ENCODE peak calls at places on chromosome 3, in five cellular contexts. A is BE2C, Y is nephron progenitor cell, T is HCT116, K is fibroblast of pulmonary artery. G is an unnamed sample.

GRCh38 chr3:160869825-160870224 is 113.8 kb downstream of the PPM1L start:
- DNase-seq in A (peak; percentile 73), Y (no peak), T (no peak), K (peak; percentile 9), G (no peak)

GRCh38 chr3:32865364-32865763 is 47.6 kb downstream of the TRIM71 start:
- DNase-seq in A (no peak), Y (no peak), T (no peak), K (peak; percentile 14), G (no peak)

GRCh38 chr3:129428382-129429079 is at the start of gene EFCAB12:
- DNase-seq in A (peak; percentile 95), Y (peak; percentile 97), T (no peak), K (peak; percentile 94), G (peak; percentile 90)

GRCh38 chr3:16618721-16619120 is 13.5 kb upstream of the DAZL start:
- DNase-seq in A (no peak), Y (no peak), T (no peak), K (peak; percentile 66), G (peak; percentile 31)

GRCh38 chr3:82475306-82475705 is 713.9 kb upstream of the GBE1 start:
- DNase-seq in A (no peak), Y (no peak), T (no peak), K (no peak), G (no peak)

GRCh38 chr3:144031938-144032337 is 60.3 kb downstream of the DIPK2A start:
- DNase-seq in A (no peak), Y (no peak), T (no peak), K (peak; percentile 31), G (peak; percentile 34)

GRCh38 chr3:39550343-39550742 is 82.9 kb downstream of the MOBP start:
- DNase-seq in A (no peak), Y (no peak), T (no peak), K (no peak), G (no peak)

GRCh38 chr3:69197922-69198540 is 75.6 kb upstream of the LMOD3 start:
- DNase-seq in A (no peak), Y (no peak), T (no peak), K (no peak), G (no peak)

GRCh38 chr3:64242435-64242834 is 17.2 kb upstream of the PRICKLE2 start:
- DNase-seq in A (no peak), Y (no peak), T (no peak), K (peak; percentile 53), G (peak; percentile 14)

GRCh38 chr3:110814170-110815007 is 257.2 kb upstream of the NECTIN3 start:
- DNase-seq in A (no peak), Y (no peak), T (peak; percentile 93), K (peak; percentile 79), G (peak; percentile 82)

GRCh38 chr3:120614765-120615164 is 18.6 kb downstream of the NDUFB4 start:
- DNase-seq in A (no peak), Y (no peak), T (no peak), K (no peak), G (no peak)

GRCh38 chr3:120615863-120616599 is 19.9 kb downstream of the NDUFB4 start:
- DNase-seq in A (peak; percentile 68), Y (no peak), T (no peak), K (peak; percentile 78), G (peak; percentile 91)
- TF ChIP-seq CTCF in A (no peak), Y (no peak), T (no peak), K (no peak), G (no peak)

GRCh38 chr3:47149339-47149933 is 14.5 kb downstream of the SETD2 start:
- DNase-seq in A (no peak), Y (no peak), T (no peak), K (no peak), G (no peak)

GRCh38 chr3:47143068-47143467 is 20.8 kb downstream of the SETD2 start:
- DNase-seq in A (no peak), Y (no peak), T (no peak), K (no peak), G (no peak)

DNA sequence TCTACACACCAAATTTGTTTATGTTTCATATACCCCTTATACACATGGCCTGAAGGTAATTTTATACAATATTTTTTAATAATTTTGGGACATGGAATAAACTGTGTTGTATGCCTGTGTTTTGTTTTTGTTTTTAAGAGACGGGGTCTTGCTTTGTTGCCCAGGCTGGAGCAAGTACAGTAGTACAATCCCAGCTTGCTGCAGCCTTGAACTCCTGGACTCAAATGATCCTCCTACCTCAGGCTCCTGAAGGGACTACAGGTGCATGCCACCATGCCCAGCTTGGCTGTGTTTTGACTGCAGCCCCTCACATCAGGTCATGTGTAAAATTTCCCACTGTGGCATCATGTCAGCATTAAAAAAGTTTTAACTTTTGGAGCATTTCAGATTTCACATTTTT is 18.6 kb downstream of the SETD2 start:
- DNase-seq in A (no peak), Y (no peak), T (no peak), K (no peak), G (no peak)
- TF ChIP-seq CTCF in A (no peak), Y (no peak), T (no peak), K (no peak), G (no peak)

DNA sequence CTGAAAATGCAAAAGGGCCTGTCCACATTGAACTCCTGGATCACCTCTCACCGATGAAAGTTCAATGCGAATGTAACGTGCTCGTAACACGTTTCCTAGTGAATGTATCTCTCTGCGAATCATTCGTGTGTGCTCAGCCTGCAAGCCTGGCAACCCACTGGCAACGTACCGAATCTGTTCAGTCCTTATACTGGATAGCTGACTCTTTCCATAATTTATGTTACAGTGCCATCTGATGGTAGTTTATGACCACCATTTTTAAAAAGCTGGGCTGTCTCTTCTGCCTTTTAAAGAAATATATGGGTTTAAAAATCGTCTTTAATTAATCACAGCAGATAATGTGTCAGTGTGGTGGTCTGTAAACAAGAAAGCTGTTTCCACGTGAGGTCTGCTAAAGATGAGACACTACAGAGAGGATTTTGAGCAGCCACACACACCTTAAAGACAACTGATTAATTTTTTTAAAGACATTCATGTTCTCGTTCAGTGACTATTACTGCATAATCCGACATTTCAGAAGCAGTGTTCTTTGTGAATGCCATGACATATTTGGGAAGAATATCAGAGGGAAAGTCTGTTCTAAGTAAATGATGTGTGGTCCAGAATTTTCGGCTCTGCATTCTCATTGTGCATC is 69.4 kb upstream of the FOXP1 start:
- DNase-seq in A (peak; percentile 49), Y (no peak), T (peak; percentile 4), K (peak; percentile 75), G (peak; percentile 64)
- TF ChIP-seq CTCF in A (peak; percentile 60), Y (peak; percentile 31), T (peak; percentile 25), K (peak; percentile 52), G (peak; percentile 60)

DNA sequence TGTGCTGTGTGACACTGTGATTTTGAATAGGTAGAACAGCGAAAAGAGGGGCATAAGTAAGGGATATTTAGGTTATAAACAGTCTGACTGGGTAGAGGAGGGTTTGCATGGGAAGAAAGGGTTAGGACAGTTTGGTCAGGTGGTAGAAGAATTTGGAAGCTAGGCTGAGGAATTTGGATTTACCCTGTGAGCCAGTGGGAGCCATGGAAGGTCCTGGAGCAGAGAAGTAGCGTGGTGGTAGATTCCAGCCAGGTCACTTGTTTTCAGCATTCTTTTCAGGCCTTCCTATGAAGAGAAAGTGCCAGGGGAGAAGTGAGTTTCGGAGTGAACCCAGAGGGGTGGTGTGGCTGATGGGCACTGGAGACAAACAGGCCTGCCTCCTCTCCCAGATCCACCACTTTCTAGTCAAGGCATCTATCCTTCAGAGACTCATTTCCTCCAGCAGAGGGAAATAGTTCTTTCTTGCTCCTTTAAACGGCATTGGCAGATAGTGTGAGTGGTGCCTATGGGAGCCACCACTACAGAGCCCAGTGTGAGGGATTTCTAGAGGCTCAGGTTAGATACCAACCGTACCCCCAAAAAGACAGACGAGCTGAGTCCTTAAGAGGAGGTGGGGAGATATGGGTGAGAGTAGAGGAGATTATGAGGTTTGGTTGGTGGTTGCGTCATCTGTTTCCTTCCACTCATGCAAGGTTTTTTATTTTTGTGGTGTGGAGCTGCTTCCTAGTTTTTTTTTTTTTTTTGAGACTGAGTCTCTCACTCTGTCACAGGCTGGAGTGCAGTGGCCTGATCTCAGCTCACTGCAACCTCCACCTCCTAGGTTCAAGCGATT is 21.2 kb downstream of the PXK start:
- DNase-seq in A (no peak), Y (no peak), T (no peak), K (peak; percentile 57), G (peak; percentile 70)
- TF ChIP-seq CTCF in A (no peak), Y (no peak), T (no peak), K (peak; percentile 31), G (peak; percentile 40)

GRCh38 chr3:119322021-119322522 is 27.9 kb downstream of the ARHGAP31 start:
- DNase-seq in A (no peak), Y (no peak), T (no peak), K (peak; percentile 29), G (no peak)

GRCh38 chr3:119323401-119324107 is 29.4 kb downstream of the ARHGAP31 start:
- DNase-seq in A (no peak), Y (no peak), T (no peak), K (no peak), G (no peak)

GRCh38 chr3:119319311-119319710 is 25.1 kb downstream of the ARHGAP31 start:
- DNase-seq in A (no peak), Y (no peak), T (no peak), K (no peak), G (no peak)

GRCh38 chr3:119324899-119325298 is 30.7 kb downstream of the ARHGAP31 start:
- DNase-seq in A (no peak), Y (no peak), T (no peak), K (no peak), G (no peak)

DNA sequence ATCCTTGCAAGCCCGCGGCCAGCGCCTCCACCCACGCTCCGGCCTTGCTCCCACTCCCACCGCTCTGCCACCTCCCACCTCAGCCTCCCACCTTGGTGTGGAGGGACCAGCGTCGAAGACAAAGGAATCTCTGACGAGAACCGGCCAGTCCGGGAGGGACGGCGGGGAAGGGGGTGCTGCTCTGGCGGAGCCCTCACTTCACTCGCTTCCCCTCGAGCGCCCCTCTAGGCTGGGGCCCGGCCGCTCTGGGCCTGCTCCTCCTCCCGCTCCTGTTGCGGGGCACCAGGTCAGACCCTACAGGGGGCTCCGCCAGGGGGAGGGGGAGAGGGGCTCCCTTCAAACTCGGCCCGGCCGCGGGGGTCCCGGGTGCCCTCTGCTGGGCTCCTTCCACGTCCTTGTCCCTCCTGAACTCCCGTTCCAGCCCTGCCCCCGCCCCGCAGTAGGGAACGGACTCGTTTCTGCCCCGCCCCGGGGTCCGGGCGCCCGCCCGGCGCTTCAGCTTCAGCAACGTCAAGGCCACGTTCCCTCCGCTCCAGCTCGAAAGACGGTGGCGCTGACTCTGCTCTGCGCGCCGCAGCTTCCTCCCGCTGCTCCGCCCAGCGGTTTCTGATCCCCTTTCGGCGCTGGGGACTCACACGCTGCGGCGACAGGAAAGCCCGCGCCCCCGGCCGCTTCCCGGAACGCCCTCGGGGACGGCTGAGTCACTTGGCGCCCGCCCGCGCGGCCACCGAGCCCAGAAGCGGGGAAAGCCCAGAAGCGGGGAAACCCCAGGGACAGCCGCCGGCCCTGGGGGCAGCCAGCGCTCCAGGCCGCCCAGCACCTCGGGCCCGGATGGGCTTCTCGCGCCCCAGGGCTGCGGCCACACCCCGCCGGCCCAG is 28.6 kb downstream of the ARHGAP31 start:
- DNase-seq in A (peak; percentile 89), Y (peak; percentile 85), T (peak; percentile 48), K (peak; percentile 79), G (peak; percentile 76)
- TF ChIP-seq CTCF in A (peak; percentile 5), Y (peak; percentile 12), T (no peak), K (no peak), G (no peak)

GRCh38 chr3:10416730-10417300 is 88.6 kb downstream of the ATP2B2 start:
- DNase-seq in A (no peak), Y (no peak), T (no peak), K (no peak), G (no peak)

GRCh38 chr3:10421996-10422395 is 83.4 kb downstream of the ATP2B2 start:
- DNase-seq in A (peak; percentile 30), Y (no peak), T (no peak), K (no peak), G (no peak)

GRCh38 chr3:10419637-10420232 is 85.7 kb downstream of the ATP2B2 start:
- DNase-seq in A (no peak), Y (no peak), T (no peak), K (no peak), G (no peak)

GRCh38 chr3:10420745-10421475 is 84.5 kb downstream of the ATP2B2 start:
- DNase-seq in A (no peak), Y (no peak), T (no peak), K (no peak), G (no peak)

GRCh38 chr3:10417849-10418248 is 87.5 kb downstream of the ATP2B2 start:
- DNase-seq in A (no peak), Y (no peak), T (peak; percentile 19), K (peak; percentile 9), G (peak; percentile 8)
- TF ChIP-seq CTCF in A (peak; percentile 38), Y (no peak), T (peak; percentile 28), K (peak; percentile 4), G (peak; percentile 44)